ENCODE peak calls at places on chromosomes 7 and 10, in eight cellular contexts. I is stimulated activated CD8-positive, alpha-beta memory T cell treated with anti-CD3 and anti-CD28 coated beads, Interleukin-15, amount 100 ng/mL, for 1 hour; S is NCI-H1092; G is lower lobe of right lung; J is GM04504; T is KBM-7; C is HFFc6; X is colonic mucosa. D is an unnamed sample.

GRCh38 chr7:26868841-26869505 is 4.6 kb upstream of the SKAP2 start:
- DNase-seq in I (no peak), S (no peak), G (no peak), J (no peak), T (no peak), C (no peak), X (no peak), D (no peak)

GRCh38 chr10:132448248-132448731 is 51.3 kb downstream of the PWWP2B start:
- DNase-seq in I (no peak), S (no peak), G (peak), J (no peak), T (peak), C (no peak), X (peak), D (peak)

GRCh38 chr10:26269754-26270153 is 53.2 kb downstream of the GAD2 start:
- DNase-seq in I (no peak), S (peak), G (no peak), J (no peak), T (peak), C (peak), X (no peak), D (peak)

GRCh38 chr7:102279537-102280400 is 6.9 kb upstream of the SH2B2 start:
- DNase-seq in I (peak), S (peak), G (no peak), J (no peak), T (peak), C (peak), X (peak), D (peak)

GRCh38 chr7:22361795-22362194 is 4.8 kb upstream of the RAPGEF5 start:
- DNase-seq in I (no peak), S (peak), G (no peak), J (no peak), T (no peak), C (no peak), X (peak), D (no peak)

GRCh38 chr7:13988011-13988410 is 1.5 kb downstream of the ETV1 start:
- DNase-seq in I (no peak), S (no peak), G (no peak), J (no peak), T (no peak), C (no peak), X (no peak), D (no peak)

GRCh38 chr10:50896721-50897120 is 11.3 kb upstream of the A1CF start:
- DNase-seq in I (no peak), S (no peak), G (no peak), J (no peak), T (no peak), C (no peak), X (no peak), D (no peak)

GRCh38 chr7:150446288-150446938 is 4.0 kb upstream of the GIMAP8 start:
- DNase-seq in I (no peak), S (peak), G (no peak), J (no peak), T (no peak), C (no peak), X (no peak), D (peak)

GRCh38 chr7:138886501-138886917 is 88.5 kb upstream of the ATP6V0A4 start:
- DNase-seq in I (peak), S (peak), G (no peak), J (peak), T (peak), C (peak), X (peak), D (peak)

GRCh38 chr10:73779539-73780197 is 2.2 kb upstream of the CHCHD1 start:
- DNase-seq in I (no peak), S (no peak), G (no peak), J (no peak), T (no peak), C (no peak), X (no peak), D (no peak)

GRCh38 chr7:144836545-144836842 is 641 bp upstream of the TPK1 start:
- DNase-seq in I (no peak), S (no peak), G (no peak), J (no peak), T (no peak), C (no peak), X (no peak), D (no peak)

GRCh38 chr10:14543048-14543903 is 212.6 kb upstream of the FRMD4A start:
- DNase-seq in I (no peak), S (no peak), G (peak), J (no peak), T (peak), C (no peak), X (no peak), D (no peak)

GRCh38 chr10:81866753-81867152 is 8.2 kb upstream of the NRG3 start:
- DNase-seq in I (no peak), S (no peak), G (no peak), J (no peak), T (no peak), C (no peak), X (no peak), D (no peak)

GRCh38 chr7:151506901-151507382 is 12.8 kb downstream of the RHEB start:
- DNase-seq in I (no peak), S (no peak), G (no peak), J (no peak), T (no peak), C (no peak), X (no peak), D (no peak)

GRCh38 chr7:129675521-129675920 is 64.0 kb downstream of the NRF1 start:
- DNase-seq in I (no peak), S (no peak), G (no peak), J (no peak), T (no peak), C (no peak), X (no peak), D (no peak)

GRCh38 chr7:38902443-38902842 is 6.5 kb downstream of the VPS41 start:
- DNase-seq in I (no peak), S (no peak), G (no peak), J (no peak), T (no peak), C (no peak), X (no peak), D (no peak)

GRCh38 chr10:129161184-129161583 is 305.9 kb upstream of the MGMT start:
- DNase-seq in I (no peak), S (no peak), G (no peak), J (no peak), T (no peak), C (no peak), X (no peak), D (no peak)

GRCh38 chr10:125235093-125236069 is 75.0 kb upstream of the CTBP2 start:
- DNase-seq in I (no peak), S (no peak), G (no peak), J (no peak), T (no peak), C (no peak), X (no peak), D (no peak)

GRCh38 chr10:49398000-49398861 is 2.3 kb upstream of the DRGX start:
- DNase-seq in I (peak), S (no peak), G (peak), J (peak), T (peak), C (no peak), X (peak), D (peak)

GRCh38 chr7:25216837-25217236 is 11.4 kb downstream of the NPVF start:
- DNase-seq in I (no peak), S (peak), G (no peak), J (peak), T (peak), C (peak), X (no peak), D (peak)

GRCh38 chr7:131109757-131110293 is 217.9 kb upstream of the MKLN1 start:
- DNase-seq in I (peak), S (peak), G (peak), J (peak), T (peak), C (peak), X (peak), D (peak)

GRCh38 chr7:70694357-70694908 is 437.5 kb upstream of the GALNT17 start:
- DNase-seq in I (no peak), S (peak), G (peak), J (no peak), T (peak), C (no peak), X (peak), D (peak)

GRCh38 chr10:70480254-70480861 is 1.8 kb downstream of the PALD1 start:
- DNase-seq in I (no peak), S (no peak), G (no peak), J (no peak), T (peak), C (no peak), X (no peak), D (peak)

GRCh38 chr10:34780818-34781380 is 34.2 kb downstream of the PARD3 start:
- DNase-seq in I (no peak), S (no peak), G (no peak), J (peak), T (peak), C (no peak), X (no peak), D (peak)

GRCh38 chr10:119428789-119429188 is 113.7 kb downstream of the RGS10 start:
- DNase-seq in I (no peak), S (no peak), G (no peak), J (no peak), T (peak), C (no peak), X (no peak), D (no peak)

GRCh38 chr10:74000892-74001669 is 3.2 kb downstream of the VCL start:
- DNase-seq in I (no peak), S (no peak), G (no peak), J (no peak), T (no peak), C (no peak), X (no peak), D (no peak)

GRCh38 chr10:29285624-29286051 is 3.2 kb upstream of the LYZL1 start:
- DNase-seq in I (no peak), S (no peak), G (no peak), J (no peak), T (no peak), C (no peak), X (no peak), D (no peak)

GRCh38 chr7:85191383-85191782 is 4.5 kb upstream of the SEMA3D start:
- DNase-seq in I (no peak), S (no peak), G (no peak), J (no peak), T (peak), C (peak), X (no peak), D (no peak)